ENCODE peak calls at places on chromosomes 6 and 20, in ten cellular contexts. Q, L, K, B, R, V, Z, X, D and O are unnamed samples.

GRCh38 chr6:7811441-7811840 is 85.5 kb downstream of the BMP6 start:
- DNase-seq in V (no peak), D (no peak), B (no peak), L (peak), K (no peak), X (no peak), Q (no peak), R (no peak), Z (no peak), O (no peak)

GRCh38 chr6:62285612-62286469 is at the start of gene KHDRBS2:
- DNase-seq in K (no peak), D (no peak), L (peak), B (no peak), R (peak), Q (no peak), Z (no peak), V (no peak), X (peak), O (no peak)

GRCh38 chr20:58598271-58599015 is 52.6 kb upstream of the STX16 start:
- DNase-seq in R (peak), K (peak), V (no peak), Q (no peak), X (peak), L (peak), B (no peak), Z (peak), D (no peak), O (peak)

GRCh38 chr6:912871-913663 is 220.1 kb upstream of the EXOC2 start:
- DNase-seq in B (peak), L (peak), K (peak), R (no peak), D (no peak), Q (peak), Z (no peak), X (no peak), V (no peak), O (peak)

GRCh38 chr20:25584905-25585704 is at the start of gene NINL:
- DNase-seq in K (peak), D (no peak), B (peak), L (peak), X (peak), V (peak), Q (peak), R (peak), Z (peak), O (peak)

GRCh38 chr6:73801652-73802268 is 105.8 kb downstream of the CD109 start:
- DNase-seq in K (peak), L (peak), Q (no peak), D (no peak), V (no peak), R (no peak), Z (no peak), B (peak), X (no peak), O (no peak)

GRCh38 chr6:166562726-166563125 is 23.8 kb downstream of the RAMACL start:
- DNase-seq in L (no peak), V (no peak), B (no peak), X (no peak), Q (no peak), K (no peak), Z (no peak), R (no peak), D (no peak), O (no peak)

GRCh38 chr6:134519456-134519855 is 201.5 kb upstream of the SGK1 start:
- DNase-seq in X (no peak), R (no peak), B (no peak), V (peak), L (no peak), D (no peak), K (peak), Z (no peak), Q (no peak), O (peak)

GRCh38 chr6:28537065-28537464 is 11.4 kb downstream of the GPX5 start:
- DNase-seq in Z (no peak), K (peak), Q (peak), B (no peak), L (peak), V (no peak), D (no peak), X (no peak), R (no peak), O (peak)

GRCh38 chr6:53813096-53813495 is 18.3 kb downstream of the LRRC1 start:
- DNase-seq in Z (no peak), V (no peak), R (no peak), K (no peak), X (peak), L (peak), B (peak), D (no peak), Q (no peak), O (no peak)

GRCh38 chr6:37130704-37131103 is 39.2 kb upstream of the PIM1 start:
- DNase-seq in K (peak), V (no peak), X (peak), R (no peak), L (peak), B (peak), Q (no peak), D (no peak), Z (peak), O (no peak)

GRCh38 chr20:10955166-10955565 is 281.4 kb upstream of the JAG1 start:
- DNase-seq in R (no peak), V (no peak), L (no peak), B (no peak), Z (peak), K (peak), X (no peak), D (no peak), Q (peak), O (no peak)

GRCh38 chr20:33568378-33569289 is 78.7 kb downstream of the CBFA2T2 start:
- DNase-seq in V (no peak), R (peak), X (no peak), D (no peak), B (peak), Z (no peak), K (no peak), Q (no peak), L (no peak), O (no peak)

GRCh38 chr6:108251252-108251651 is 9.6 kb downstream of the SNX3 start:
- DNase-seq in V (no peak), Z (no peak), B (no peak), R (no peak), X (no peak), D (no peak), K (no peak), Q (no peak), L (no peak), O (no peak)

GRCh38 chr20:48624315-48625020 is 203.3 kb downstream of the PREX1 start:
- DNase-seq in Z (no peak), X (no peak), L (no peak), B (no peak), D (no peak), K (no peak), Q (no peak), V (no peak), R (no peak), O (no peak)

GRCh38 chr6:154637392-154637791 is 95.8 kb upstream of the SCAF8 start:
- DNase-seq in R (no peak), Q (no peak), D (no peak), X (no peak), V (no peak), K (no peak), B (no peak), L (no peak), Z (no peak), O (no peak)

GRCh38 chr20:34824861-34825529 is 456 bp downstream of the NCOA6 start:
- DNase-seq in R (peak), D (no peak), B (peak), V (peak), K (peak), Q (peak), X (peak), Z (peak), L (peak), O (peak)

GRCh38 chr20:34676642-34677373 is at the start of gene PIGU:
- DNase-seq in V (peak), Z (peak), Q (peak), D (peak), L (peak), X (peak), R (peak), B (peak), K (peak), O (peak)

GRCh38 chr6:36364669-36365479 is 22.6 kb downstream of the ETV7 start:
- DNase-seq in D (peak), X (no peak), R (no peak), Z (peak), K (peak), B (no peak), Q (no peak), L (no peak), V (no peak), O (peak)

GRCh38 chr6:27494987-27495385 is 22.1 kb upstream of the ZNF184 start:
- DNase-seq in D (no peak), L (no peak), R (no peak), X (no peak), B (no peak), Z (no peak), V (no peak), K (no peak), Q (no peak), O (peak)
- H3K4me3 ChIP-seq in D (peak), L (peak), R (peak), X (peak), B (no peak), Z (peak), V (peak), K (peak), Q (peak), O (peak)

DNA sequence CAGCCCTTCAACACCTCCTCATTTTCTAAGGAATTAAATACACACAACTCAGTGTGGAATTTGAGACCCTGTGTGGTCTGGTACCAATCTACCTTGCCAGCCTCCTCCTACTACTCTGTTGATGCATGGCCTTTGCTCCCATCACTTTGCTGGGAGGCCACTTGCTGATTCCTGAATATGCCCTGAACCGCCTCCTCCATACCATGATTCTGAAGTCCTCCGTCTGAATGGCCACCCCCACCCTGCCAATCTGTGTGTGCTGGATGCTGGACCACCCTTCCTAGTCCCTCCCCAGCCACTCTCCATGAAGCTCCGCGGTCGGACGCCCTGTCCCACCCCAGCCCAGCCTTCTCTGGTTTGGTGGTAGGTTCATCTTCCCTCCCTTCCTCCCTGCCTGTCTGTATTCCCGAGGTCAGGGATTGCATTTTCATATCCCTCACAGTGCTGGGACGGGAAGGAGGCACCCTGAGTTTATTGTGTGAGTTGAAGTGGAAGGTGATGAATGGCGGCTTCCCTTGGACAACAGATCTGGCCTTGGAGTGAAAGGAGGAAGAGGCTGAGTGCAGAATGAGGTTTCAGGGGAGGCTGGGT is 138.3 kb downstream of the CDC5L start:
- DNase-seq in Z (no peak), R (no peak), L (no peak), D (no peak), B (no peak), V (no peak), Q (no peak), K (no peak), X (no peak), O (no peak)
- TF ChIP-seq CTCF in Z (no peak), R (no peak), L (no peak), D (no peak), B (no peak), V (no peak), Q (no peak), K (no peak), X (no peak), O (no peak)

DNA sequence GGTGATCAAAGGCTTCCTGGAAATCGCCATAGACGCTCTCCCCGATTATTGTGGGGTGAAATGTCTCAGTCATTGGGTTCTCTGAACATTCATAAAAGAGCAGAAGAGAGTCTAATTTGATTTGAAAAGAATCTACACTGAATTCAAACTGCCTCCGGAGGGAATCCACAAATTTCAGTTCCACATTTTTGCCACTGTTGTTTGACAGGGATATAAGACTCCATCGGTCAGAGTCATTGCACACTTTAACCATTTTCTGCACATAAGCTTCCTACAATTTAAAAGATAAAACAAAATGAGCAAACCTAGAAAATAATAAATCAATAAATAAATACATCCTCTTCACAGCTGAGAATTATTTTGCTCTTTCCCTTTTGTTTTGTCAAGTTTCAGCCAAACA is 2.3 kb downstream of the TENT5A start:
- DNase-seq in K (no peak), D (no peak), B (no peak), V (no peak), Z (no peak), Q (no peak), L (no peak), X (no peak), R (no peak), O (no peak)
- H3K4me3 ChIP-seq in K (peak), D (peak), B (peak), V (no peak), Z (peak), Q (peak), L (peak), X (peak), R (peak), O (peak)

GRCh38 chr6:24887520-24887919 is 48.2 kb downstream of the RIPOR2 start:
- DNase-seq in V (no peak), B (no peak), X (no peak), Z (no peak), K (no peak), D (no peak), Q (no peak), L (no peak), R (no peak), O (no peak)

GRCh38 chr6:24882835-24883555 is 52.8 kb downstream of the RIPOR2 start:
- DNase-seq in V (no peak), R (no peak), K (no peak), B (no peak), X (no peak), L (no peak), Q (no peak), Z (no peak), D (no peak), O (no peak)

GRCh38 chr6:24883618-24884017 is 52.1 kb downstream of the RIPOR2 start:
- DNase-seq in K (peak), V (no peak), Q (peak), X (no peak), R (no peak), Z (peak), L (peak), D (no peak), B (peak), O (peak)

GRCh38 chr6:24879351-24879750 is 56.4 kb downstream of the RIPOR2 start:
- DNase-seq in B (peak), R (no peak), K (no peak), Z (no peak), D (no peak), V (no peak), Q (no peak), X (no peak), L (no peak), O (no peak)

DNA sequence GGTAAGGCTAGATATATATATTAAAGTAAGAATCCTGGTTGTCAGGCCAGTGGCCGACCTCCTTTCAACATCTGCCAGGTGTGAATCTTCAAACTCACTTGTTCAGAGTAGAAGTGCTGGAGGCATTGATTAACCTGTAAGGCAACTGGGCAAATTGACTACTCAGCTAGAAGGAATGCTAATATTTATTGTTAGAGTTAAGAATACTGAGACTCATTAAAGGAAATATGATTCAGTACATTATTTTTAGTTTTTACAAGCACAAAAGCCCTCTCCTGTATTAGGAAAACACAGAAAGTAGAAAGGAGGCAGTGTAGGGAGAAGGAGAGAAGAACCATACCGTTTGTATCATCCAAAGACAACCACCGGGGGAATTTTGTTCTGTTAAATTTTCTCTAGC is 53.5 kb downstream of the RIPOR2 start:
- DNase-seq in K (peak), D (no peak), V (no peak), R (no peak), Q (no peak), X (no peak), Z (no peak), L (no peak), B (peak), O (no peak)
- TF ChIP-seq CTCF in K (peak), D (no peak), V (no peak), R (no peak), Q (no peak), X (no peak), Z (no peak), L (no peak), B (no peak), O (no peak)

DNA sequence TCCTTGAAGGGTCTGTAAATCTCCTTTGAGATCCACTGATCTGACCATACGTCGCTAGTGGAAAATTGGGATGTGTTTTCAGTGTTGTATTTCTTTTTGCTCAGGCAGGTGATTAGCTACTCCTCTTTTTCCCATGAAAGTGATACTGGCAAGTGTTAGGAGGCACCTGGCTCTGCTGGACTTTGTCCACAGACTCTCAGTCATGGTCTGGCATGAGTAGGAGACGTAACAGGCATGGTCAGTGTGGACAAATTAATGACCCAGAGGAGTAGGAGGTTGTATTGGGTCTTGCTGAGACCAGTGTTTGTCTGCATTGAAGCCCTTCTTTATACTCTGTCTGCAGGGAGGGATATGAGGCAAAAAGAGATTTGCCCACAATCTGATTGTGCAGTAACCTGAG is 178.7 kb downstream of the DTNBP1 start:
- DNase-seq in D (no peak), R (no peak), Q (no peak), L (no peak), B (no peak), X (no peak), V (no peak), K (no peak), Z (no peak), O (no peak)
- H3K4me3 ChIP-seq in D (no peak), R (no peak), Q (no peak), L (no peak), B (no peak), X (no peak), V (no peak), K (no peak), Z (no peak), O (no peak)

GRCh38 chr6:99119109-99120031 is 171.6 kb upstream of the FBXL4 start:
- DNase-seq in L (peak), B (peak), D (peak), K (peak), X (peak), V (no peak), R (no peak), Z (peak), Q (peak), O (peak)
- TF ChIP-seq CTCF in L (peak), B (peak), D (peak), K (peak), X (peak), V (peak), R (peak), Z (peak), Q (peak), O (peak)

GRCh38 chr6:146542881-146543210 is 787 bp upstream of the RAB32 start:
- DNase-seq in K (peak), L (peak), Z (no peak), Q (no peak), B (peak), X (no peak), D (no peak), R (no peak), V (no peak), O (peak)
- H3K4me3 ChIP-seq in K (peak), L (peak), Z (peak), Q (peak), B (peak), X (peak), D (peak), R (peak), V (no peak), O (peak)

GRCh38 chr20:56412473-56412790 is 372 bp downstream of the CASS4 start:
- DNase-seq in B (no peak), D (no peak), X (no peak), V (no peak), Q (no peak), R (no peak), Z (no peak), K (no peak), L (no peak), O (no peak)
- TF ChIP-seq CTCF in B (no peak), D (no peak), X (no peak), V (no peak), Q (no peak), R (no peak), Z (no peak), K (no peak), L (no peak), O (no peak)